ENCODE peak calls at places on chromosomes 16 and 17, in nine cellular contexts. C is esophagus squamous epithelium, W is hepatocyte, Z is dorsolateral prefrontal cortex, T is GM20000, Y is upper lobe of right lung, D is HFF-Myc, B is progenitor cell of endocrine pancreas, S is fibroblast of lung. J is an unnamed sample.

GRCh38 chr17:77619851-77620250 is 338.7 kb upstream of the TNRC6C start:
- DNase-seq in C (no peak), W (no peak), Z (no peak), T (no peak), Y (no peak), D (no peak), B (no peak), S (peak), J (no peak)

GRCh38 chr17:57404073-57404472 is 147.8 kb downstream of the MSI2 start:
- DNase-seq in C (no peak), W (no peak), Z (no peak), T (peak), Y (no peak), D (no peak), B (no peak), S (no peak), J (no peak)

GRCh38 chr17:29630630-29631193 is 8.0 kb upstream of the CORO6 start:
- DNase-seq in C (no peak), W (no peak), Z (no peak), T (no peak), Y (no peak), D (no peak), B (no peak), S (no peak), J (no peak)

GRCh38 chr17:19412510-19412909 is 1.5 kb downstream of the RNF112 start:
- DNase-seq in C (no peak), W (no peak), Z (no peak), T (no peak), Y (no peak), D (no peak), B (no peak), S (no peak), J (no peak)

GRCh38 chr17:6574689-6575595 is 18.6 kb upstream of the PITPNM3 start:
- DNase-seq in C (no peak), W (no peak), Z (no peak), T (peak), Y (peak), D (peak), B (no peak), S (peak), J (no peak)

GRCh38 chr17:60372790-60373483 is 19.0 kb downstream of the USP32 start:
- DNase-seq in C (no peak), W (no peak), Z (no peak), T (no peak), Y (no peak), D (no peak), B (no peak), S (peak), J (no peak)

GRCh38 chr17:17533901-17534441 is 37.8 kb upstream of the RASD1 start:
- DNase-seq in C (no peak), W (peak), Z (no peak), T (no peak), Y (no peak), D (no peak), B (no peak), S (no peak), J (no peak)

GRCh38 chr16:2786061-2786825 is 1.1 kb downstream of the PRSS33 start:
- DNase-seq in C (no peak), W (no peak), Z (no peak), T (no peak), Y (peak), D (no peak), B (no peak), S (no peak), J (no peak)

GRCh38 chr17:37299257-37299985 is 76.4 kb upstream of the C17orf78 start:
- DNase-seq in C (no peak), W (peak), Z (no peak), T (no peak), Y (no peak), D (no peak), B (no peak), S (peak), J (no peak)

GRCh38 chr17:74361613-74362391 is at the start of gene BTBD17:
- DNase-seq in C (no peak), W (peak), Z (peak), T (peak), Y (peak), D (no peak), B (peak), S (no peak), J (peak)

GRCh38 chr16:2044541-2044940 is 3.1 kb downstream of the NTHL1 start:
- DNase-seq in C (no peak), W (no peak), Z (no peak), T (no peak), Y (no peak), D (no peak), B (no peak), S (no peak), J (peak)

DNA sequence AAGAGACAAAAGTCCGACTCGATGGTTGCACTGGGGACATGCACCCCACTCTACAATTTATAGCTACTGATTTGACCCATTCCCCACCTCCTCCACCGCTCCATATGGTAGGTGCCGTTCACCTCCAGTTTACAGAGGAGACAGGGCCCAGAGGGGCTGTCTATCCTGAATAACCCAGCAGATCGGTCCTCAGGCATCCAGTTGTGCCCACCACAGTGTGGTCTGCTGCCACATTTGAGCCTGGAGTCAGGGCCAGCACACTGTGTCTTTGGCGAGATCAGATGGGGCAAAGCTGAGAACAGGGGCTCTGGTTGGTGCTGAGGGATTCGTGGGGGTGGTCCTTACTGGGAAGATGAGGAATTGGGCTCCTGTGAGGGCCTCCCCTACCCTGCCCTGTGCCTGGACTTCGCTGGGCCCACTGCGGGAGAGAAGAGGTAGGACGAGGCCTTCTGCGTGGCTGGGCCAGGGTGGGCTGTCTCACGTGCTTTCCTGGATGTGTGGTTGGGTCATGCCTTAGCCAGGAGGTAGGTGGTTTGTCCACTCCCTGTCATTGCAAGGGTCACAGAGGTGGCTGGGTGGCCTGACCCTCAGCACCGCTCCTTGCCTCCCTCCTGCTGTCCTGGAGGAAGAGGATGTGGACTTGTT is 2.8 kb downstream of the ADCY7 start:
- DNase-seq in C (no peak), W (no peak), Z (peak), T (no peak), Y (no peak), D (no peak), B (no peak), S (no peak), J (no peak)
- TF ChIP-seq CTCF in C (no peak), W (no peak), Z (no peak), T (no peak), Y (no peak), D (no peak), B (no peak), S (no peak), J (no peak)

GRCh38 chr17:2777242-2777867 is 18.9 kb upstream of the RAP1GAP2 start:
- DNase-seq in C (no peak), W (no peak), Z (no peak), T (no peak), Y (no peak), D (no peak), B (no peak), S (no peak), J (no peak)
- TF ChIP-seq CTCF in C (no peak), W (no peak), Z (no peak), T (no peak), Y (no peak), D (no peak), B (no peak), S (no peak), J (no peak)

DNA sequence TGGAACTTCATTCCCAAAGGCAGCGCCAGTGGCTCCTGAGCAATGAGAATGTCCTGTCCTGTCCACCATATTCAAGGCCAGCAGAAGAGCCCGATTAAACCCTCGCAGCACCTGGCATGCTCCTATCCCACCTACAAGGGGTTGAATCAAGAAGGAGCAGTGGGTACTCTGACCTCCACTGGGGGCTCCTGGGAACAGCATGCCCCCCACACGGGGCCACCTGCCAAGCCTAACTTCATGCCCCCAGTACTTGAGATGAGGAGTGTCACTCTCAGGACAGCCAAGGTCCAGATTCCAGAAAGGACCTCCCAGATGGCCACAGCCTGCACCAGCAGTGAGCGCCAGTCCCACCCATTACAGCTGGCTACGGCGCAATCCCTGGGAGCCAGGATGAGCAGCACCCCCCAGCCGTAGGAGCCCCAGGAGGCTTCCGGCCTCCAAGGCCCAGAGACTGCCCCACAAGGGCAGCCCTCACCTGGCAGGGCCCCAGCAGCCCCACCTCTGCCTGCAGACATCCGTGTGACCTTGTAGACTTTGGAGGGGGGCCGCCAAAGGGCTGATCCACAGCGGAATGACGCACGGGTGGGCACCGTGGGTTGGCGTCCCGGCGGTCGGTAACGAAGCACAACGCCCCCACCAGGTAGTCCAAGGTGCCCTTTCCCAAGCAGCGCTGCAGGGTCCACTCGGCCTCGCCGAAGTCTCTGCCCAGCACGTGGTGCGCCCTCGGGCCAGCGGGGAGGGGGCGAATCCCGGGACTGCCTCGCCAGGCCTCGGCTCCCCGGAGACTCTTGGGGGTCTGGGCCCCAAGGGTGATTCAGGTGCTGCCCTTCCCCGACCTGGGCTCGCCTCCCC is 1.0 kb upstream of the MPDU1 start:
- DNase-seq in C (no peak), W (no peak), Z (no peak), T (no peak), Y (peak), D (no peak), B (no peak), S (no peak), J (no peak)
- TF ChIP-seq CTCF in C (no peak), W (no peak), Z (no peak), T (no peak), Y (peak), D (no peak), B (no peak), S (no peak), J (no peak)

GRCh38 chr16:67544329-67544841 is 15.8 kb downstream of the RIPOR1 start:
- DNase-seq in C (no peak), W (no peak), Z (no peak), T (no peak), Y (peak), D (no peak), B (no peak), S (no peak), J (peak)
- TF ChIP-seq CTCF in C (no peak), W (no peak), Z (no peak), T (no peak), Y (peak), D (no peak), B (no peak), S (no peak), J (no peak)

DNA sequence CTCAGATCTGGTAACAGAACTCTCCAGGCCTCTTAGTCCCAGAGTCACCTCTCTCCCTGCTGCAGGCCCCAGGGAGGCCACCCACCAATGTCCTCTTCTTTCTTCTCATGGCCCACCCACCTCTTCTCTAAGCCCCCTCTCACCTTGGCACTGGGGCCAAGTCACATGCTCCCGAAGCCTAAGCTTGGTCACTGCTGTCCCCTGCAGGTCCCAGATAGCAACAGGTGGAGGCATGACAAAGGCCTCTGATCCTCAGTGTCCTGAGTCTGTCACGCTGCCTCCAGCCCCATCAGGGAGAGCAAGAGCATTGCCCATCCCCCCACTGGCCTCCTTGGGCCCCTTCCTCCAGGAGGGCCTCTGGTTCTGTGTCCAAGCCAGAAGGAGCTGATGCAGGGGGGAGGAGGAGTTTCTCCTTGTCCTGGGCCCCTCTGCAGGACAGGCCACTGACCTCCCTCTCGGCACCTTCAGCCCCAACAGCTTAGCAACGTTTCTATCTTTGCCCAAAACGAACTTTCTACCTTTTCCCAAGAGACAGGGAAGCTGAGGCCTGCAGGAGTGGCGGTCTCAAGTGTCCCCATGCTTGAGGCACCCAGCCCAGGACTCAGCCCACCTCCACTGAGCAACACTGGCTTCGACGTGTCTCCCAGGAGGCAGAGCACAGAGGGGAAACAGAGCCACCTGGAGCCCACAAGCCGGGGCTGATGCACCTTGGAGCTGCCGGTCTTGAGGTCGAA is 8.6 kb downstream of the P2RX1 start:
- DNase-seq in C (no peak), W (no peak), Z (no peak), T (no peak), Y (no peak), D (no peak), B (no peak), S (no peak), J (no peak)
- TF ChIP-seq CTCF in C (no peak), W (peak), Z (no peak), T (peak), Y (peak), D (peak), B (peak), S (peak), J (no peak)

GRCh38 chr17:67993998-67994361 is 2.3 kb downstream of the C17orf58 start:
- DNase-seq in C (no peak), W (no peak), Z (no peak), T (peak), Y (no peak), D (no peak), B (no peak), S (no peak), J (no peak)

GRCh38 chr17:67994827-67995567 is 1.3 kb downstream of the C17orf58 start:
- DNase-seq in C (no peak), W (peak), Z (no peak), T (peak), Y (no peak), D (peak), B (no peak), S (peak), J (no peak)

GRCh38 chr17:67993153-67993997 is 2.9 kb downstream of the C17orf58 start:
- DNase-seq in C (no peak), W (peak), Z (peak), T (peak), Y (peak), D (no peak), B (peak), S (peak), J (peak)

GRCh38 chr17:67998466-67998865 is 2.2 kb upstream of the C17orf58 start:
- DNase-seq in C (no peak), W (no peak), Z (no peak), T (no peak), Y (no peak), D (no peak), B (no peak), S (no peak), J (no peak)

GRCh38 chr17:67995568-67996191 is 589 bp downstream of the C17orf58 start:
- DNase-seq in C (no peak), W (peak), Z (no peak), T (peak), Y (no peak), D (no peak), B (peak), S (peak), J (peak)
- TF ChIP-seq CTCF in C (no peak), W (no peak), Z (no peak), T (no peak), Y (no peak), D (no peak), B (peak), S (no peak), J (no peak)

GRCh38 chr16:57299009-57299718 is 14.7 kb upstream of the PLLP start:
- DNase-seq in C (no peak), W (peak), Z (peak), T (no peak), Y (no peak), D (no peak), B (no peak), S (no peak), J (peak)
- TF ChIP-seq CTCF in C (no peak), W (no peak), Z (no peak), T (no peak), Y (no peak), D (no peak), B (no peak), S (peak), J (no peak)

GRCh38 chr16:25020112-25020591 is 5.0 kb upstream of the ARHGAP17 start:
- DNase-seq in C (no peak), W (no peak), Z (no peak), T (no peak), Y (no peak), D (no peak), B (no peak), S (no peak), J (no peak)

GRCh38 chr16:25013751-25014499 is 1.2 kb downstream of the ARHGAP17 start:
- DNase-seq in C (no peak), W (no peak), Z (no peak), T (peak), Y (no peak), D (no peak), B (no peak), S (no peak), J (no peak)

GRCh38 chr16:25023541-25023940 is 8.4 kb upstream of the ARHGAP17 start:
- DNase-seq in C (no peak), W (no peak), Z (no peak), T (no peak), Y (no peak), D (no peak), B (no peak), S (no peak), J (no peak)

GRCh38 chr16:25014500-25015147 is 545 bp downstream of the ARHGAP17 start:
- DNase-seq in C (no peak), W (peak), Z (peak), T (no peak), Y (peak), D (no peak), B (peak), S (peak), J (peak)

DNA sequence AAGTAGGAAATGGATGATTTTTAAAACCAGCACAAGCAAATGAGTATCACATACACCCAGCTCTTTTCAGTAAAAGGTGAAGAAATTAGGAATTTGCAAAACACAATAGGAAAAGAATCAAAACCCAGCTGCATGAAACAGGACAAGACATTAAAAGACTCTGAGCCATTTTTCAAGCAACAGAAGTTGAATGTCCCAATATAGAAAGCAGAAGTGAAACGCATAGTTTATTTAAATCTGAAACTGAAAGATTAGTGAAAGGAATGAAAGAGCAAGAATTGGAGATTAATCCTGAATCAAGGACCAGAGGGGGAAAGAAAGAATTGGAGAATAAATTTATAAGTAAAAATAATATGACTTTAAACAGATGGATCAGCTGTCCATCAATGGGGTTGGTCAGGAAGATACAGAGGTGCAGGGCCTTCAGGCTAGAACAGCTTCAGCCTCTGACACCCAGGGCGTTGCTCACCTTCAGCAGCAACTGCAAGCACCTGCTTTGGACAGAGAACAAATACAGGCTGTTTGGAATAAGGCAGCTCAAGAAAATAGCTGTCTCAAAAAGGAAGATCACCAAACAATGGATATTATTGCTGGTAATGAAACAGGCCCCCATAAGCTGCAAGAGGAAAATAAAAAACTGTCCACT is 3.9 kb upstream of the ARHGAP17 start:
- DNase-seq in C (no peak), W (no peak), Z (no peak), T (no peak), Y (no peak), D (no peak), B (no peak), S (no peak), J (no peak)
- TF ChIP-seq CTCF in C (no peak), W (no peak), Z (no peak), T (no peak), Y (no peak), D (no peak), B (no peak), S (no peak), J (no peak)

GRCh38 chr16:29842732-29843346 is 20.2 kb downstream of the CDIPT start:
- DNase-seq in C (no peak), W (no peak), Z (no peak), T (no peak), Y (no peak), D (no peak), B (no peak), S (no peak), J (no peak)
- TF ChIP-seq CTCF in C (no peak), W (peak), Z (no peak), T (no peak), Y (no peak), D (no peak), B (no peak), S (no peak), J (no peak)

DNA sequence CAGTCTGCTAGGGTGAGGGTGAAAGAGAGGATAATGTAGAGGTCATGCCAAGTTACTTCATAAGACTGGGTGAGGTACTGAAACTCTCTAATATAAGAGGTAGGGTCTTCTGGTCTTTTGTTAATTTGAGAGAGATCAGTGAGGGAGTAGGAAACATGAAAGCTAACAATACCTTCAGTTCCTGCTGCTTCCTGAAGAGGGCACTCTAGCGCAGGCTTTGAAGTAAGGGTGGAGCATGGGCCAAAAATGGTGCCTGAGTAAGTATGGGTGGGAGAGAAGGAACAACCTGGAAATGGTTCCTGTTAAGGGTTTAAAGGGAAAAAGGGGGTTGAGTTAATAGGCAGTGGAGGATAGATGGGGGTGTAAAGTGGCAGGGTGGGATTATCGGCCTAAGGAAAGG is 2449.5 kb downstream of the TP53TG3F start:
- DNase-seq in C (no peak), W (no peak), Z (no peak), T (no peak), Y (no peak), D (no peak), B (no peak), S (no peak), J (no peak)
- TF ChIP-seq CTCF in C (no peak), W (no peak), Z (no peak), T (no peak), Y (no peak), D (peak), B (no peak), S (peak), J (no peak)